ENCODE peak calls at places on chromosome 17, in ten cellular contexts. One of them, this sample, is unnamed.

GRCh38 chr17:55898195-55898594 is 147.3 kb downstream of the PCTP start:
- DNase-seq in BE2C: no peak
- DNase-seq in activated naive CD8-positive, alpha-beta T cell treated with anti-CD3 and anti-CD28 coated beads, Interleukin-2, amount 50 U/mL, for 24 hours: no peak
- DNase-seq in HTR-8/SVneo: no peak
- DNase-seq in Ammon's horn: no peak
- DNase-seq in retina: no peak
- DNase-seq in head of caudate nucleus: no peak
- DNase-seq in activated CD4-positive, alpha-beta T cell treated with anti-CD3 and anti-CD28 coated beads for 36 hours: no peak
- DNase-seq in activated T-cell treated with anti-CD3 and anti-CD28 coated beads, Interleukin-2, amount 50 U/mL, for 72 hours: no peak
- DNase-seq in GM13976: no peak
- DNase-seq in this sample: no peak

GRCh38 chr17:35765086-35765710 is 4.5 kb downstream of the C17orf50 start:
- DNase-seq in BE2C: no peak
- DNase-seq in HTR-8/SVneo: no peak
- DNase-seq in activated CD4-positive, alpha-beta T cell treated with anti-CD3 and anti-CD28 coated beads for 36 hours: no peak
- DNase-seq in head of caudate nucleus: no peak
- DNase-seq in Ammon's horn: no peak
- DNase-seq in GM13976: no peak
- DNase-seq in retina: no peak
- DNase-seq in activated T-cell treated with anti-CD3 and anti-CD28 coated beads, Interleukin-2, amount 50 U/mL, for 72 hours: no peak
- DNase-seq in activated naive CD8-positive, alpha-beta T cell treated with anti-CD3 and anti-CD28 coated beads, Interleukin-2, amount 50 U/mL, for 24 hours: no peak
- DNase-seq in this sample: no peak

GRCh38 chr17:29567362-29568330 is 809 bp upstream of the ABHD15 start:
- DNase-seq in BE2C: peak; percentile 51
- DNase-seq in GM13976: peak; percentile 87
- DNase-seq in retina: peak; percentile 88
- DNase-seq in activated naive CD8-positive, alpha-beta T cell treated with anti-CD3 and anti-CD28 coated beads, Interleukin-2, amount 50 U/mL, for 24 hours: peak; percentile 84
- DNase-seq in activated CD4-positive, alpha-beta T cell treated with anti-CD3 and anti-CD28 coated beads for 36 hours: peak; percentile 90
- DNase-seq in head of caudate nucleus: peak; percentile 59
- DNase-seq in Ammon's horn: peak; percentile 41
- DNase-seq in HTR-8/SVneo: no peak
- DNase-seq in activated T-cell treated with anti-CD3 and anti-CD28 coated beads, Interleukin-2, amount 50 U/mL, for 72 hours: peak; percentile 92
- DNase-seq in this sample: peak; percentile 74

GRCh38 chr17:64297467-64298088 is 34.5 kb upstream of the TEX2 start:
- DNase-seq in activated CD4-positive, alpha-beta T cell treated with anti-CD3 and anti-CD28 coated beads for 36 hours: no peak
- DNase-seq in HTR-8/SVneo: no peak
- DNase-seq in retina: no peak
- DNase-seq in GM13976: no peak
- DNase-seq in head of caudate nucleus: no peak
- DNase-seq in Ammon's horn: no peak
- DNase-seq in activated naive CD8-positive, alpha-beta T cell treated with anti-CD3 and anti-CD28 coated beads, Interleukin-2, amount 50 U/mL, for 24 hours: no peak
- DNase-seq in BE2C: no peak
- DNase-seq in activated T-cell treated with anti-CD3 and anti-CD28 coated beads, Interleukin-2, amount 50 U/mL, for 72 hours: no peak
- DNase-seq in this sample: no peak

GRCh38 chr17:44820631-44821196 is 9.4 kb downstream of the GJC1 start:
- DNase-seq in BE2C: no peak
- DNase-seq in Ammon's horn: no peak
- DNase-seq in retina: no peak
- DNase-seq in activated T-cell treated with anti-CD3 and anti-CD28 coated beads, Interleukin-2, amount 50 U/mL, for 72 hours: no peak
- DNase-seq in HTR-8/SVneo: peak; percentile 89
- DNase-seq in head of caudate nucleus: no peak
- DNase-seq in GM13976: no peak
- DNase-seq in activated CD4-positive, alpha-beta T cell treated with anti-CD3 and anti-CD28 coated beads for 36 hours: no peak
- DNase-seq in activated naive CD8-positive, alpha-beta T cell treated with anti-CD3 and anti-CD28 coated beads, Interleukin-2, amount 50 U/mL, for 24 hours: no peak
- DNase-seq in this sample: no peak

GRCh38 chr17:80920406-80920805 is 71.2 kb upstream of the CHMP6 start:
- DNase-seq in Ammon's horn: no peak
- DNase-seq in activated T-cell treated with anti-CD3 and anti-CD28 coated beads, Interleukin-2, amount 50 U/mL, for 72 hours: no peak
- DNase-seq in retina: no peak
- DNase-seq in HTR-8/SVneo: no peak
- DNase-seq in GM13976: no peak
- DNase-seq in BE2C: no peak
- DNase-seq in activated naive CD8-positive, alpha-beta T cell treated with anti-CD3 and anti-CD28 coated beads, Interleukin-2, amount 50 U/mL, for 24 hours: no peak
- DNase-seq in activated CD4-positive, alpha-beta T cell treated with anti-CD3 and anti-CD28 coated beads for 36 hours: no peak
- DNase-seq in head of caudate nucleus: peak; percentile 81
- DNase-seq in this sample: no peak

GRCh38 chr17:50559674-50560184 is 786 bp upstream of the CACNA1G start:
- DNase-seq in head of caudate nucleus: no peak
- DNase-seq in activated naive CD8-positive, alpha-beta T cell treated with anti-CD3 and anti-CD28 coated beads, Interleukin-2, amount 50 U/mL, for 24 hours: peak; percentile 44
- DNase-seq in retina: no peak
- DNase-seq in HTR-8/SVneo: peak; percentile 65
- DNase-seq in activated T-cell treated with anti-CD3 and anti-CD28 coated beads, Interleukin-2, amount 50 U/mL, for 72 hours: peak; percentile 58
- DNase-seq in BE2C: no peak
- DNase-seq in Ammon's horn: no peak
- DNase-seq in GM13976: peak; percentile 66
- DNase-seq in activated CD4-positive, alpha-beta T cell treated with anti-CD3 and anti-CD28 coated beads for 36 hours: peak; percentile 59
- DNase-seq in this sample: peak; percentile 41

GRCh38 chr17:78840780-78841611 is at the start of gene USP36:
- DNase-seq in activated T-cell treated with anti-CD3 and anti-CD28 coated beads, Interleukin-2, amount 50 U/mL, for 72 hours: peak; percentile 100
- DNase-seq in BE2C: peak; percentile 99
- DNase-seq in retina: peak; percentile 99
- DNase-seq in activated naive CD8-positive, alpha-beta T cell treated with anti-CD3 and anti-CD28 coated beads, Interleukin-2, amount 50 U/mL, for 24 hours: peak; percentile 100
- DNase-seq in head of caudate nucleus: peak; percentile 100
- DNase-seq in GM13976: peak; percentile 99
- DNase-seq in activated CD4-positive, alpha-beta T cell treated with anti-CD3 and anti-CD28 coated beads for 36 hours: peak; percentile 100
- DNase-seq in HTR-8/SVneo: peak; percentile 98
- DNase-seq in Ammon's horn: peak; percentile 100
- DNase-seq in this sample: peak; percentile 100

GRCh38 chr17:7318121-7318860 is 3.1 kb upstream of the GPS2 start:
- DNase-seq in activated T-cell treated with anti-CD3 and anti-CD28 coated beads, Interleukin-2, amount 50 U/mL, for 72 hours: no peak
- DNase-seq in BE2C: no peak
- DNase-seq in activated naive CD8-positive, alpha-beta T cell treated with anti-CD3 and anti-CD28 coated beads, Interleukin-2, amount 50 U/mL, for 24 hours: no peak
- DNase-seq in Ammon's horn: no peak
- DNase-seq in retina: no peak
- DNase-seq in activated CD4-positive, alpha-beta T cell treated with anti-CD3 and anti-CD28 coated beads for 36 hours: no peak
- DNase-seq in GM13976: no peak
- DNase-seq in head of caudate nucleus: no peak
- DNase-seq in HTR-8/SVneo: no peak
- DNase-seq in this sample: no peak

GRCh38 chr17:58525239-58525638 is 10.8 kb upstream of the MTMR4 start:
- DNase-seq in retina: no peak
- DNase-seq in BE2C: no peak
- DNase-seq in activated T-cell treated with anti-CD3 and anti-CD28 coated beads, Interleukin-2, amount 50 U/mL, for 72 hours: no peak
- DNase-seq in Ammon's horn: no peak
- DNase-seq in head of caudate nucleus: no peak
- DNase-seq in HTR-8/SVneo: peak; percentile 81
- DNase-seq in activated naive CD8-positive, alpha-beta T cell treated with anti-CD3 and anti-CD28 coated beads, Interleukin-2, amount 50 U/mL, for 24 hours: no peak
- DNase-seq in activated CD4-positive, alpha-beta T cell treated with anti-CD3 and anti-CD28 coated beads for 36 hours: no peak
- DNase-seq in GM13976: no peak
- DNase-seq in this sample: no peak

GRCh38 chr17:39194089-39194984 is 3.1 kb downstream of the CACNB1 start:
- DNase-seq in head of caudate nucleus: peak; percentile 77
- DNase-seq in activated naive CD8-positive, alpha-beta T cell treated with anti-CD3 and anti-CD28 coated beads, Interleukin-2, amount 50 U/mL, for 24 hours: no peak
- DNase-seq in BE2C: peak; percentile 91
- DNase-seq in GM13976: no peak
- DNase-seq in activated CD4-positive, alpha-beta T cell treated with anti-CD3 and anti-CD28 coated beads for 36 hours: no peak
- DNase-seq in retina: no peak
- DNase-seq in activated T-cell treated with anti-CD3 and anti-CD28 coated beads, Interleukin-2, amount 50 U/mL, for 72 hours: no peak
- DNase-seq in Ammon's horn: peak; percentile 90
- DNase-seq in HTR-8/SVneo: no peak
- DNase-seq in this sample: no peak

GRCh38 chr17:45389354-45389753 is 43.3 kb downstream of the ARHGAP27 start:
- DNase-seq in activated T-cell treated with anti-CD3 and anti-CD28 coated beads, Interleukin-2, amount 50 U/mL, for 72 hours: no peak
- DNase-seq in activated naive CD8-positive, alpha-beta T cell treated with anti-CD3 and anti-CD28 coated beads, Interleukin-2, amount 50 U/mL, for 24 hours: no peak
- DNase-seq in activated CD4-positive, alpha-beta T cell treated with anti-CD3 and anti-CD28 coated beads for 36 hours: no peak
- DNase-seq in HTR-8/SVneo: no peak
- DNase-seq in GM13976: no peak
- DNase-seq in Ammon's horn: no peak
- DNase-seq in head of caudate nucleus: no peak
- DNase-seq in retina: no peak
- DNase-seq in BE2C: no peak
- DNase-seq in this sample: no peak

GRCh38 chr17:75364078-75364477 is 41.4 kb downstream of the GRB2 start:
- DNase-seq in activated CD4-positive, alpha-beta T cell treated with anti-CD3 and anti-CD28 coated beads for 36 hours: no peak
- DNase-seq in head of caudate nucleus: no peak
- DNase-seq in activated naive CD8-positive, alpha-beta T cell treated with anti-CD3 and anti-CD28 coated beads, Interleukin-2, amount 50 U/mL, for 24 hours: no peak
- DNase-seq in GM13976: no peak
- DNase-seq in HTR-8/SVneo: peak; percentile 59
- DNase-seq in activated T-cell treated with anti-CD3 and anti-CD28 coated beads, Interleukin-2, amount 50 U/mL, for 72 hours: no peak
- DNase-seq in Ammon's horn: no peak
- DNase-seq in retina: no peak
- DNase-seq in BE2C: no peak
- DNase-seq in this sample: no peak

GRCh38 chr17:37476431-37477130 is 13.1 kb upstream of the DUSP14 start:
- DNase-seq in BE2C: no peak
- DNase-seq in GM13976: no peak
- DNase-seq in activated T-cell treated with anti-CD3 and anti-CD28 coated beads, Interleukin-2, amount 50 U/mL, for 72 hours: no peak
- DNase-seq in Ammon's horn: no peak
- DNase-seq in activated CD4-positive, alpha-beta T cell treated with anti-CD3 and anti-CD28 coated beads for 36 hours: no peak
- DNase-seq in head of caudate nucleus: no peak
- DNase-seq in HTR-8/SVneo: peak; percentile 64
- DNase-seq in activated naive CD8-positive, alpha-beta T cell treated with anti-CD3 and anti-CD28 coated beads, Interleukin-2, amount 50 U/mL, for 24 hours: no peak
- DNase-seq in retina: no peak
- DNase-seq in this sample: no peak

GRCh38 chr17:27207073-27207511 is 86.8 kb upstream of the WSB1 start:
- DNase-seq in BE2C: no peak
- DNase-seq in GM13976: no peak
- DNase-seq in HTR-8/SVneo: peak; percentile 30
- DNase-seq in head of caudate nucleus: no peak
- DNase-seq in retina: no peak
- DNase-seq in activated CD4-positive, alpha-beta T cell treated with anti-CD3 and anti-CD28 coated beads for 36 hours: no peak
- DNase-seq in activated naive CD8-positive, alpha-beta T cell treated with anti-CD3 and anti-CD28 coated beads, Interleukin-2, amount 50 U/mL, for 24 hours: no peak
- DNase-seq in activated T-cell treated with anti-CD3 and anti-CD28 coated beads, Interleukin-2, amount 50 U/mL, for 72 hours: no peak
- DNase-seq in Ammon's horn: no peak
- DNase-seq in this sample: no peak

GRCh38 chr17:4163951-4164350 is 21.0 kb downstream of the CYB5D2 start:
- DNase-seq in GM13976: no peak
- DNase-seq in activated naive CD8-positive, alpha-beta T cell treated with anti-CD3 and anti-CD28 coated beads, Interleukin-2, amount 50 U/mL, for 24 hours: no peak
- DNase-seq in activated T-cell treated with anti-CD3 and anti-CD28 coated beads, Interleukin-2, amount 50 U/mL, for 72 hours: no peak
- DNase-seq in Ammon's horn: no peak
- DNase-seq in BE2C: no peak
- DNase-seq in HTR-8/SVneo: no peak
- DNase-seq in activated CD4-positive, alpha-beta T cell treated with anti-CD3 and anti-CD28 coated beads for 36 hours: no peak
- DNase-seq in retina: no peak
- DNase-seq in head of caudate nucleus: no peak
- DNase-seq in this sample: peak; percentile 72

GRCh38 chr17:52930145-52930544 is 771.6 kb upstream of the CA10 start:
- DNase-seq in retina: no peak
- DNase-seq in HTR-8/SVneo: no peak
- DNase-seq in GM13976: no peak
- DNase-seq in Ammon's horn: no peak
- DNase-seq in head of caudate nucleus: no peak
- DNase-seq in activated naive CD8-positive, alpha-beta T cell treated with anti-CD3 and anti-CD28 coated beads, Interleukin-2, amount 50 U/mL, for 24 hours: no peak
- DNase-seq in activated T-cell treated with anti-CD3 and anti-CD28 coated beads, Interleukin-2, amount 50 U/mL, for 72 hours: no peak
- DNase-seq in activated CD4-positive, alpha-beta T cell treated with anti-CD3 and anti-CD28 coated beads for 36 hours: no peak
- DNase-seq in BE2C: no peak
- DNase-seq in this sample: no peak

GRCh38 chr17:17084941-17085340 is 42.7 kb downstream of the MPRIP start:
- DNase-seq in BE2C: no peak
- DNase-seq in head of caudate nucleus: peak; percentile 10
- DNase-seq in Ammon's horn: no peak
- DNase-seq in activated naive CD8-positive, alpha-beta T cell treated with anti-CD3 and anti-CD28 coated beads, Interleukin-2, amount 50 U/mL, for 24 hours: no peak
- DNase-seq in activated T-cell treated with anti-CD3 and anti-CD28 coated beads, Interleukin-2, amount 50 U/mL, for 72 hours: no peak
- DNase-seq in activated CD4-positive, alpha-beta T cell treated with anti-CD3 and anti-CD28 coated beads for 36 hours: no peak
- DNase-seq in GM13976: no peak
- DNase-seq in retina: no peak
- DNase-seq in HTR-8/SVneo: no peak
- DNase-seq in this sample: no peak

GRCh38 chr17:22510504-22510903 is 818.2 kb downstream of the KCNJ18 start:
- DNase-seq in GM13976: no peak
- DNase-seq in HTR-8/SVneo: no peak
- DNase-seq in BE2C: no peak
- DNase-seq in activated T-cell treated with anti-CD3 and anti-CD28 coated beads, Interleukin-2, amount 50 U/mL, for 72 hours: no peak
- DNase-seq in Ammon's horn: no peak
- DNase-seq in activated CD4-positive, alpha-beta T cell treated with anti-CD3 and anti-CD28 coated beads for 36 hours: no peak
- DNase-seq in retina: no peak
- DNase-seq in activated naive CD8-positive, alpha-beta T cell treated with anti-CD3 and anti-CD28 coated beads, Interleukin-2, amount 50 U/mL, for 24 hours: no peak
- DNase-seq in head of caudate nucleus: no peak
- DNase-seq in this sample: no peak

GRCh38 chr17:62064791-62065563 is at the start of gene MED13:
- DNase-seq in HTR-8/SVneo: peak; percentile 53
- DNase-seq in activated CD4-positive, alpha-beta T cell treated with anti-CD3 and anti-CD28 coated beads for 36 hours: peak; percentile 75
- DNase-seq in activated naive CD8-positive, alpha-beta T cell treated with anti-CD3 and anti-CD28 coated beads, Interleukin-2, amount 50 U/mL, for 24 hours: peak; percentile 61
- DNase-seq in activated T-cell treated with anti-CD3 and anti-CD28 coated beads, Interleukin-2, amount 50 U/mL, for 72 hours: peak; percentile 79
- DNase-seq in retina: peak; percentile 61
- DNase-seq in BE2C: peak; percentile 77
- DNase-seq in head of caudate nucleus: peak; percentile 64
- DNase-seq in Ammon's horn: peak; percentile 46
- DNase-seq in GM13976: peak; percentile 59
- DNase-seq in this sample: peak; percentile 81

GRCh38 chr17:38428643-38429371 is 543 bp downstream of the ARHGAP23 start:
- DNase-seq in retina: peak; percentile 63
- DNase-seq in Ammon's horn: peak; percentile 90
- DNase-seq in HTR-8/SVneo: peak; percentile 83
- DNase-seq in activated CD4-positive, alpha-beta T cell treated with anti-CD3 and anti-CD28 coated beads for 36 hours: peak; percentile 61
- DNase-seq in head of caudate nucleus: peak; percentile 91
- DNase-seq in BE2C: no peak
- DNase-seq in activated naive CD8-positive, alpha-beta T cell treated with anti-CD3 and anti-CD28 coated beads, Interleukin-2, amount 50 U/mL, for 24 hours: peak; percentile 31
- DNase-seq in activated T-cell treated with anti-CD3 and anti-CD28 coated beads, Interleukin-2, amount 50 U/mL, for 72 hours: peak; percentile 32
- DNase-seq in GM13976: no peak
- DNase-seq in this sample: no peak

GRCh38 chr17:72972263-72972951 is 120.1 kb downstream of the SLC39A11 start:
- DNase-seq in Ammon's horn: no peak
- DNase-seq in HTR-8/SVneo: no peak
- DNase-seq in activated T-cell treated with anti-CD3 and anti-CD28 coated beads, Interleukin-2, amount 50 U/mL, for 72 hours: no peak
- DNase-seq in activated naive CD8-positive, alpha-beta T cell treated with anti-CD3 and anti-CD28 coated beads, Interleukin-2, amount 50 U/mL, for 24 hours: no peak
- DNase-seq in activated CD4-positive, alpha-beta T cell treated with anti-CD3 and anti-CD28 coated beads for 36 hours: no peak
- DNase-seq in head of caudate nucleus: no peak
- DNase-seq in BE2C: no peak
- DNase-seq in GM13976: no peak
- DNase-seq in retina: no peak
- DNase-seq in this sample: no peak

GRCh38 chr17:82696916-82697807 is 1.3 kb downstream of the RAB40B start:
- DNase-seq in BE2C: no peak
- DNase-seq in HTR-8/SVneo: no peak
- DNase-seq in activated T-cell treated with anti-CD3 and anti-CD28 coated beads, Interleukin-2, amount 50 U/mL, for 72 hours: peak; percentile 15
- DNase-seq in retina: peak; percentile 46
- DNase-seq in activated naive CD8-positive, alpha-beta T cell treated with anti-CD3 and anti-CD28 coated beads, Interleukin-2, amount 50 U/mL, for 24 hours: peak; percentile 23
- DNase-seq in GM13976: peak; percentile 70
- DNase-seq in activated CD4-positive, alpha-beta T cell treated with anti-CD3 and anti-CD28 coated beads for 36 hours: peak; percentile 49
- DNase-seq in Ammon's horn: no peak
- DNase-seq in head of caudate nucleus: peak; percentile 70
- DNase-seq in this sample: no peak

GRCh38 chr17:29614345-29615047 is 8.2 kb downstream of the CORO6 start:
- DNase-seq in activated CD4-positive, alpha-beta T cell treated with anti-CD3 and anti-CD28 coated beads for 36 hours: no peak
- DNase-seq in activated T-cell treated with anti-CD3 and anti-CD28 coated beads, Interleukin-2, amount 50 U/mL, for 72 hours: no peak
- DNase-seq in GM13976: no peak
- DNase-seq in retina: peak; percentile 55
- DNase-seq in HTR-8/SVneo: no peak
- DNase-seq in Ammon's horn: peak; percentile 67
- DNase-seq in BE2C: no peak
- DNase-seq in activated naive CD8-positive, alpha-beta T cell treated with anti-CD3 and anti-CD28 coated beads, Interleukin-2, amount 50 U/mL, for 24 hours: no peak
- DNase-seq in head of caudate nucleus: peak; percentile 58
- DNase-seq in this sample: no peak

GRCh38 chr17:45262516-45263476 is 902 bp upstream of the SPATA32 start:
- DNase-seq in head of caudate nucleus: no peak
- DNase-seq in GM13976: no peak
- DNase-seq in HTR-8/SVneo: no peak
- DNase-seq in Ammon's horn: no peak
- DNase-seq in activated CD4-positive, alpha-beta T cell treated with anti-CD3 and anti-CD28 coated beads for 36 hours: no peak
- DNase-seq in retina: no peak
- DNase-seq in activated T-cell treated with anti-CD3 and anti-CD28 coated beads, Interleukin-2, amount 50 U/mL, for 72 hours: no peak
- DNase-seq in BE2C: no peak
- DNase-seq in activated naive CD8-positive, alpha-beta T cell treated with anti-CD3 and anti-CD28 coated beads, Interleukin-2, amount 50 U/mL, for 24 hours: no peak
- DNase-seq in this sample: no peak

This sample was measured in erythroblast.